ENCODE peak calls at places on chromosomes 3 and 15, in ten cellular contexts. U is esophagus squamous epithelium, B is colonic mucosa, W is PC-9, N is natural killer cell, L is GM13977, O is heart left ventricle, R is HFF-Myc, Y is WERI-Rb-1, I is GM13976. Z is an unnamed sample.
A peak's percentile ranks its signal among the peaks of the same experiment; 100 is the strongest.

GRCh38 chr3:138898301-138898700 is 48.6 kb downstream of the FOXL2 start:
- DNase-seq in Y (no peak), R (peak; percentile 25), O (no peak), N (no peak), W (peak; percentile 9), I (no peak), L (no peak), B (peak; percentile 38), U (no peak), Z (no peak)

GRCh38 chr3:149224736-149225594 is 3.3 kb upstream of the CP start:
- DNase-seq in O (no peak), N (no peak), R (no peak), I (peak; percentile 60), Y (no peak), U (no peak), L (peak; percentile 59), B (no peak), W (peak; percentile 34), Z (no peak)

GRCh38 chr3:196774191-196774820 is 34.6 kb downstream of the PAK2 start:
- DNase-seq in N (no peak), U (no peak), I (no peak), O (no peak), B (no peak), R (peak; percentile 10), L (no peak), W (no peak), Y (no peak), Z (no peak)

GRCh38 chr3:4898454-4899313 is 80.6 kb upstream of the BHLHE40 start:
- DNase-seq in W (peak; percentile 21), R (no peak), B (no peak), Y (no peak), L (peak; percentile 50), O (no peak), I (peak; percentile 59), N (no peak), U (no peak), Z (no peak)

GRCh38 chr15:70291696-70292510 is 194.2 kb upstream of the TLE3 start:
- DNase-seq in W (peak; percentile 43), Y (no peak), O (no peak), R (no peak), U (no peak), L (no peak), N (no peak), B (no peak), I (no peak), Z (no peak)

GRCh38 chr15:101114610-101115009 is 137.2 kb downstream of the CHSY1 start:
- DNase-seq in U (no peak), W (no peak), R (no peak), I (no peak), Y (no peak), N (no peak), B (no peak), L (no peak), O (no peak), Z (no peak)

GRCh38 chr15:85618956-85619491 is 175.7 kb downstream of the KLHL25 start:
- DNase-seq in O (peak; percentile 77), I (peak; percentile 45), R (peak; percentile 84), Y (no peak), L (peak; percentile 38), W (peak; percentile 44), U (no peak), B (peak; percentile 49), N (peak; percentile 24), Z (peak; percentile 50)

GRCh38 chr3:150107429-150108175 is 136.9 kb upstream of the PFN2 start:
- DNase-seq in W (no peak), Y (peak; percentile 11), B (no peak), I (no peak), O (no peak), N (no peak), L (no peak), R (no peak), U (no peak), Z (no peak)

GRCh38 chr3:78728406-78729145 is 1039.2 kb downstream of the ROBO1 start:
- DNase-seq in U (no peak), O (peak; percentile 61), B (peak; percentile 51), I (no peak), L (no peak), Y (peak; percentile 64), W (no peak), N (no peak), R (peak; percentile 43), Z (no peak)

GRCh38 chr3:127017781-127018180 is 34.9 kb downstream of the PLXNA1 start:
- DNase-seq in R (no peak), Y (no peak), W (no peak), O (no peak), N (no peak), B (no peak), I (no peak), U (no peak), L (no peak), Z (no peak)

GRCh38 chr3:89562373-89562772 is 455.0 kb downstream of the EPHA3 start:
- DNase-seq in O (no peak), B (no peak), U (no peak), N (no peak), R (no peak), Y (no peak), W (no peak), L (no peak), I (no peak), Z (no peak)

GRCh38 chr15:66743703-66744536 is 41.9 kb downstream of the SMAD6 start:
- DNase-seq in Y (no peak), R (no peak), U (no peak), B (no peak), N (no peak), L (no peak), O (no peak), I (no peak), W (no peak), Z (no peak)

GRCh38 chr15:101558217-101558941 is 68.9 kb upstream of the PCSK6 start:
- DNase-seq in I (no peak), L (no peak), U (no peak), B (no peak), N (no peak), W (peak; percentile 69), Y (no peak), O (no peak), R (no peak), Z (no peak)

GRCh38 chr3:159380891-159381290 is 579.0 kb downstream of the MFSD1 start:
- DNase-seq in I (no peak), N (no peak), Y (no peak), L (no peak), W (no peak), B (no peak), U (no peak), O (no peak), R (no peak), Z (no peak)

GRCh38 chr15:28273468-28273867 is 48.5 kb downstream of the HERC2 start:
- DNase-seq in R (no peak), Y (no peak), W (no peak), L (no peak), B (no peak), O (no peak), I (peak; percentile 8), N (no peak), U (no peak), Z (peak; percentile 37)

GRCh38 chr3:108118038-108118727 is 27.4 kb upstream of the CD47 start:
- DNase-seq in U (no peak), Y (no peak), O (no peak), W (no peak), B (no peak), I (no peak), R (no peak), L (no peak), N (no peak), Z (no peak)

GRCh38 chr3:12818773-12819172 is 22.3 kb downstream of the CAND2 start:
- DNase-seq in B (no peak), I (no peak), L (no peak), U (no peak), R (no peak), W (no peak), O (no peak), N (no peak), Y (no peak), Z (no peak)

GRCh38 chr3:47001731-47002489 is 22.4 kb downstream of the NBEAL2 start:
- DNase-seq in W (no peak), R (no peak), L (no peak), U (no peak), Y (no peak), B (no peak), O (no peak), N (no peak), I (no peak), Z (no peak)

GRCh38 chr3:47004369-47005211 is 25.1 kb downstream of the NBEAL2 start:
- DNase-seq in L (no peak), U (no peak), N (no peak), R (no peak), I (no peak), W (no peak), B (no peak), Y (no peak), O (no peak), Z (no peak)

GRCh38 chr3:47003461-47004368 is 24.2 kb downstream of the NBEAL2 start:
- DNase-seq in I (no peak), U (no peak), L (no peak), W (no peak), O (no peak), B (no peak), R (no peak), Y (no peak), N (no peak), Z (no peak)

GRCh38 chr3:47000922-47001730 is 21.7 kb downstream of the NBEAL2 start:
- DNase-seq in R (no peak), O (no peak), I (no peak), U (no peak), B (no peak), L (no peak), N (no peak), Y (no peak), W (no peak), Z (no peak)

GRCh38 chr3:47002490-47003410 is 23.3 kb downstream of the NBEAL2 start:
- DNase-seq in L (no peak), I (no peak), Y (no peak), R (no peak), O (no peak), B (no peak), N (no peak), W (no peak), U (no peak), Z (peak; percentile 36)
- TF ChIP-seq CTCF in L (peak; percentile 18), I (peak; percentile 11), Y (peak; percentile 54), R (no peak), O (no peak), B (no peak), N (no peak), W (no peak), U (no peak), Z (no peak)

GRCh38 chr3:198071602-198072285 is 111.7 kb downstream of the LMLN start:
- DNase-seq in Y (no peak), R (peak; percentile 87), B (no peak), O (no peak), U (no peak), N (no peak), I (no peak), W (peak; percentile 75), L (no peak), Z (no peak)
- TF ChIP-seq CTCF in Y (no peak), R (no peak), B (no peak), O (no peak), U (peak; percentile 58), N (peak; percentile 14), I (no peak), W (peak; percentile 68), L (no peak), Z (peak; percentile 10)

GRCh38 chr15:23566070-23567050 is 886 bp downstream of the MKRN3 start:
- DNase-seq in N (peak; percentile 16), W (peak; percentile 75), B (no peak), L (no peak), Y (peak; percentile 82), O (no peak), I (no peak), U (no peak), R (no peak), Z (no peak)
- TF ChIP-seq CTCF in N (no peak), W (no peak), B (no peak), L (no peak), Y (no peak), O (no peak), I (no peak), U (no peak), R (no peak), Z (no peak)

GRCh38 chr3:71456155-71456554 is 127.4 kb downstream of the FOXP1 start:
- DNase-seq in Y (no peak), W (no peak), R (no peak), N (no peak), I (no peak), B (no peak), O (no peak), L (no peak), U (no peak), Z (no peak)
- TF ChIP-seq CTCF in Y (no peak), W (no peak), R (no peak), N (no peak), I (no peak), B (no peak), O (no peak), L (no peak), U (no peak), Z (no peak)